ENCODE peak calls at places on chromosomes 11 and 22, in five cellular contexts. A, J, H, Z and M are unnamed samples.

GRCh38 chr11:68342459-68343158 is 30.2 kb downstream of the LRP5 start:
- DNase-seq in H (no peak), J (peak; percentile 10), A (no peak), Z (no peak), M (no peak)

GRCh38 chr11:119533931-119534694 is 111.1 kb upstream of the THY1 start:
- DNase-seq in H (peak; percentile 57), Z (peak; percentile 6), A (peak; percentile 90), J (peak; percentile 87), M (peak; percentile 16)

GRCh38 chr11:117144477-117145392 is 648 bp downstream of the PAFAH1B2 start:
- DNase-seq in H (peak; percentile 74), Z (peak; percentile 8), A (peak; percentile 86), J (peak; percentile 85), M (peak; percentile 8)

GRCh38 chr11:72736452-72737069 is 15.6 kb downstream of the ARAP1 start:
- DNase-seq in A (peak; percentile 65), Z (peak; percentile 65), J (peak; percentile 48), H (peak; percentile 45), M (peak; percentile 41)

GRCh38 chr22:44100411-44100810 is 76.3 kb downstream of the PARVB start:
- DNase-seq in A (no peak), J (no peak), H (no peak), Z (no peak), M (no peak)

GRCh38 chr11:110373061-110373702 is 56.6 kb upstream of the FDX1 start:
- DNase-seq in J (peak; percentile 67), H (no peak), A (peak; percentile 49), Z (no peak), M (no peak)

GRCh38 chr11:130629039-130629438 is 180.6 kb downstream of the ADAMTS15 start:
- DNase-seq in A (no peak), Z (no peak), H (no peak), J (no peak), M (no peak)

GRCh38 chr11:4181780-4182721 is 87.5 kb downstream of the RRM1 start:
- DNase-seq in Z (no peak), J (peak; percentile 74), A (peak; percentile 85), H (peak; percentile 31), M (no peak)

GRCh38 chr22:40414306-40414705 is 43.9 kb downstream of the SGSM3 start:
- DNase-seq in J (no peak), H (no peak), Z (no peak), A (no peak), M (no peak)

GRCh38 chr22:23183107-23183698 is 2.9 kb downstream of the BCR start:
- DNase-seq in A (peak; percentile 78), J (peak; percentile 55), Z (no peak), H (no peak), M (no peak)

GRCh38 chr11:69012092-69013008 is 696 bp downstream of the MRGPRF start:
- DNase-seq in Z (no peak), J (peak; percentile 70), A (peak; percentile 74), H (no peak), M (no peak)

GRCh38 chr11:57763568-57763967 is 2.0 kb downstream of the CTNND1 start:
- DNase-seq in A (peak; percentile 63), J (peak; percentile 74), H (no peak), Z (no peak), M (no peak)

GRCh38 chr11:128179049-128179448 is 408.3 kb downstream of the ETS1 start:
- DNase-seq in Z (no peak), J (peak; percentile 62), H (no peak), A (peak; percentile 9), M (no peak)

GRCh38 chr22:37020192-37020479 is 594 bp downstream of the MPST start:
- DNase-seq in J (peak; percentile 66), A (peak; percentile 67), H (no peak), Z (no peak), M (no peak)

GRCh38 chr11:84886344-84886743 is 740.8 kb downstream of the DLG2 start:
- DNase-seq in A (peak; percentile 30), H (no peak), J (peak; percentile 45), Z (no peak), M (no peak)

GRCh38 chr11:15034687-15035267 is 38.6 kb upstream of the CALCB start:
- DNase-seq in H (no peak), Z (no peak), A (no peak), J (no peak), M (no peak)

GRCh38 chr11:106422585-106422984 is 345.1 kb downstream of the AASDHPPT start:
- DNase-seq in A (no peak), H (no peak), Z (no peak), J (no peak), M (no peak)

GRCh38 chr11:29312817-29313216 is 704.0 kb downstream of the KCNA4 start:
- DNase-seq in J (no peak), H (no peak), Z (no peak), A (no peak), M (no peak)

GRCh38 chr11:17828311-17828751 is 93.8 kb downstream of the KCNC1 start:
- DNase-seq in H (no peak), A (peak; percentile 73), Z (no peak), J (peak; percentile 31), M (no peak)

GRCh38 chr11:103903621-103904323 is 132.7 kb upstream of the DDI1 start:
- DNase-seq in A (no peak), Z (no peak), J (no peak), H (no peak), M (no peak)

GRCh38 chr11:32527191-32527590 is 56.4 kb upstream of the EIF3M start:
- DNase-seq in Z (no peak), J (no peak), H (no peak), A (no peak), M (no peak)

GRCh38 chr11:88363566-88364169 is 26.1 kb upstream of the CTSC start:
- DNase-seq in J (peak; percentile 20), H (no peak), A (no peak), Z (no peak), M (no peak)

GRCh38 chr11:125371451-125371935 is 124.6 kb downstream of the FEZ1 start:
- DNase-seq in H (no peak), A (no peak), Z (no peak), J (no peak), M (no peak)

GRCh38 chr11:108666373-108666772 is 1.5 kb downstream of the DDX10 start:
- DNase-seq in J (no peak), Z (no peak), A (no peak), H (no peak), M (no peak)

GRCh38 chr11:122226810-122227379 is 110.9 kb upstream of the BLID start:
- DNase-seq in A (peak; percentile 65), Z (no peak), H (no peak), J (no peak), M (no peak)

GRCh38 chr11:71447791-71448256 is 369 bp downstream of the DHCR7 start:
- DNase-seq in J (peak; percentile 48), A (peak; percentile 56), H (peak; percentile 48), Z (no peak), M (peak; percentile 18)

GRCh38 chr11:115623021-115623451 is 118.8 kb upstream of the CADM1 start:
- DNase-seq in A (peak; percentile 52), Z (no peak), J (peak; percentile 99), H (no peak), M (no peak)

GRCh38 chr22:29997516-29997915 is 82.7 kb upstream of the HORMAD2 start:
- DNase-seq in J (no peak), H (no peak), Z (no peak), A (no peak), M (no peak)

GRCh38 chr22:29300807-29301601 is 5.4 kb upstream of the GAS2L1 start:
- DNase-seq in Z (no peak), J (no peak), H (no peak), A (no peak), M (no peak)

GRCh38 chr11:1874406-1875092 is 17.1 kb downstream of the PRR33 start:
- DNase-seq in Z (no peak), H (no peak), J (no peak), A (no peak), M (no peak)

GRCh38 chr11:10349281-10349665 is 44.4 kb downstream of the ADM start:
- DNase-seq in A (no peak), Z (no peak), H (no peak), J (no peak), M (no peak)